ENCODE peak calls at places on chromosome 6, in ten cellular contexts. C is activated CD4-positive, CD25-positive, alpha-beta regulatory T cell treated with anti-CD3 and anti-CD28 coated beads, Interleukin-2, amount 50 U/mL, for 72 hours; M is bronchial epithelial cell; Z is GM04504; W is Ammon's horn; R is mesendoderm; I is T-helper 17 cell; D is T-cell; L is IMR-90; T is iPS DF 6.9. Q is an unnamed sample.

GRCh38 chr6:148217921-148218320 is 124.7 kb upstream of the SASH1 start:
- DNase-seq in C (no peak), M (no peak), Z (no peak), W (no peak), R (no peak), I (no peak), D (no peak), L (no peak), T (no peak), Q (no peak)

GRCh38 chr6:3986241-3986640 is 92.7 kb downstream of the FAM217A start:
- DNase-seq in C (no peak), M (no peak), Z (no peak), W (no peak), R (no peak), I (no peak), D (no peak), L (no peak), T (no peak), Q (no peak)

GRCh38 chr6:145067430-145067829 is 667.9 kb downstream of the EPM2A start:
- DNase-seq in C (no peak), M (peak), Z (peak), W (no peak), R (no peak), I (no peak), D (no peak), L (peak), T (no peak), Q (no peak)

GRCh38 chr6:137717074-137718073 is 149.7 kb upstream of the TNFAIP3 start:
- DNase-seq in C (peak), M (peak), Z (no peak), W (no peak), R (peak), I (peak), D (peak), L (no peak), T (no peak), Q (peak)

GRCh38 chr6:119510246-119510645 is 160.7 kb upstream of the MAN1A1 start:
- DNase-seq in C (no peak), M (no peak), Z (no peak), W (no peak), R (peak), I (no peak), D (no peak), L (no peak), T (no peak), Q (no peak)

GRCh38 chr6:105868823-105869460 is 217.2 kb upstream of the PRDM1 start:
- DNase-seq in C (no peak), M (peak), Z (no peak), W (no peak), R (no peak), I (no peak), D (no peak), L (no peak), T (no peak), Q (no peak)

GRCh38 chr6:105733556-105734162 is 330.8 kb upstream of the PREP start:
- DNase-seq in C (no peak), M (peak), Z (no peak), W (peak), R (peak), I (no peak), D (no peak), L (peak), T (no peak), Q (peak)

GRCh38 chr6:146347090-146347489 is 196.5 kb upstream of the RAB32 start:
- DNase-seq in C (no peak), M (no peak), Z (no peak), W (no peak), R (no peak), I (no peak), D (no peak), L (no peak), T (no peak), Q (no peak)

GRCh38 chr6:29651413-29652197 is 5.3 kb upstream of the MOG start:
- DNase-seq in C (no peak), M (peak), Z (no peak), W (no peak), R (peak), I (no peak), D (no peak), L (peak), T (no peak), Q (peak)

GRCh38 chr6:125480571-125480970 is 178.8 kb upstream of the HDDC2 start:
- DNase-seq in C (no peak), M (no peak), Z (no peak), W (no peak), R (no peak), I (no peak), D (no peak), L (no peak), T (no peak), Q (peak)

GRCh38 chr6:125445054-125445453 is 143.3 kb upstream of the HDDC2 start:
- DNase-seq in C (no peak), M (no peak), Z (no peak), W (no peak), R (no peak), I (no peak), D (no peak), L (no peak), T (no peak), Q (no peak)

Q was measured in NCI-H69.